ENCODE peak calls at places on chromosomes 11 and 22, in ten cellular contexts. M is kidney; V is caudate nucleus; D is stimulated activated CD4-positive, alpha-beta T cell treated with anti-CD3 and anti-CD28 coated beads, Interleukin-12 subunit alpha, Interleukin-12 subunit beta, amount 100 ng/mL, for 48 hours; R is brain pericyte; X is fibroblast of lung; K is HepG2; S is amygdala; N is substantia nigra; Z is KG1. C is an unnamed sample.

GRCh38 chr22:39932918-39933649 is 27.1 kb upstream of the TMA7B start:
- DNase-seq in R (no peak), X (no peak), M (no peak), S (no peak), Z (no peak), D (peak; percentile 42), V (no peak), K (peak; percentile 29), N (no peak), C (peak; percentile 33)

GRCh38 chr11:86497310-86497709 is 122.6 kb downstream of the CCDC81 start:
- DNase-seq in K (no peak), X (peak; percentile 86), D (no peak), S (no peak), N (no peak), M (no peak), V (no peak), Z (no peak), R (no peak), C (no peak)

GRCh38 chr11:911031-911889 is 650 bp upstream of the CHID1 start:
- DNase-seq in M (peak; percentile 86), N (no peak), Z (peak; percentile 36), S (no peak), R (no peak), D (peak; percentile 15), V (no peak), K (no peak), X (peak; percentile 83), C (peak; percentile 39)

GRCh38 chr22:47452184-47452583 is 689.7 kb downstream of the TBC1D22A start:
- DNase-seq in M (no peak), X (no peak), V (no peak), S (no peak), R (no peak), Z (no peak), K (peak; percentile 53), N (no peak), D (no peak), C (no peak)

GRCh38 chr11:86514453-86514852 is 139.8 kb downstream of the CCDC81 start:
- DNase-seq in V (no peak), N (no peak), X (no peak), Z (no peak), D (no peak), K (no peak), S (no peak), R (no peak), M (no peak), C (no peak)

GRCh38 chr11:126837581-126837980 is 163.0 kb downstream of the KIRREL3 start:
- DNase-seq in V (no peak), R (no peak), N (no peak), X (no peak), S (no peak), Z (no peak), M (no peak), K (no peak), D (no peak), C (no peak)

GRCh38 chr22:41302016-41302767 is 867 bp downstream of the ZC3H7B start:
- DNase-seq in V (no peak), S (no peak), K (no peak), D (no peak), R (no peak), X (peak; percentile 33), N (no peak), M (no peak), Z (no peak), C (no peak)

GRCh38 chr22:20434264-20434751 is 3.3 kb downstream of the SCARF2 start:
- DNase-seq in N (no peak), K (no peak), R (no peak), Z (no peak), V (no peak), S (no peak), M (peak; percentile 48), D (no peak), X (no peak), C (no peak)

GRCh38 chr22:27517361-27517760 is 284.2 kb downstream of the MN1 start:
- DNase-seq in Z (no peak), X (no peak), K (no peak), M (no peak), N (no peak), D (no peak), V (no peak), S (no peak), R (no peak), C (no peak)

GRCh38 chr22:29480512-29481264 is 670 bp downstream of the NEFH start:
- DNase-seq in X (peak; percentile 60), K (no peak), S (peak; percentile 24), V (peak; percentile 37), Z (no peak), R (peak; percentile 11), D (peak; percentile 28), M (no peak), N (peak; percentile 26), C (peak; percentile 12)

GRCh38 chr22:43417555-43417954 is 5.7 kb downstream of the MPPED1 start:
- DNase-seq in V (no peak), S (no peak), X (no peak), R (no peak), D (no peak), N (no peak), M (no peak), Z (no peak), K (no peak), C (no peak)

GRCh38 chr11:56160217-56160616 is at the start of gene OR8K5:
- DNase-seq in D (no peak), X (no peak), Z (no peak), R (no peak), M (no peak), N (no peak), S (no peak), V (no peak), K (no peak), C (no peak)

GRCh38 chr11:12556788-12557384 is 117.3 kb upstream of the TEAD1 start:
- DNase-seq in R (peak; percentile 44), K (peak; percentile 39), N (no peak), V (no peak), S (no peak), X (peak; percentile 98), M (peak; percentile 89), D (no peak), Z (no peak), C (no peak)

GRCh38 chr11:65609236-65609635 is 4.8 kb downstream of the MAP3K11 start:
- DNase-seq in K (no peak), S (no peak), N (no peak), D (no peak), Z (no peak), R (no peak), X (peak; percentile 17), V (no peak), M (no peak), C (no peak)

GRCh38 chr11:116871248-116871647 is 33.8 kb upstream of the APOA1 start:
- DNase-seq in D (no peak), M (no peak), S (no peak), N (no peak), V (no peak), K (no peak), Z (peak; percentile 34), R (no peak), X (peak; percentile 95), C (no peak)

GRCh38 chr11:74090701-74091100 is 80.1 kb downstream of the C2CD3 start:
- DNase-seq in V (no peak), R (no peak), K (peak; percentile 12), Z (no peak), N (no peak), D (no peak), M (no peak), S (no peak), X (peak; percentile 33), C (no peak)

GRCh38 chr11:20762112-20762511 is 92.7 kb downstream of the NELL1 start:
- DNase-seq in S (no peak), D (no peak), V (no peak), N (no peak), K (no peak), R (no peak), Z (no peak), M (no peak), X (no peak), C (no peak)

GRCh38 chr11:71940561-71941219 is 11.8 kb downstream of the RNF121 start:
- DNase-seq in M (no peak), X (peak; percentile 64), D (no peak), K (no peak), N (no peak), Z (no peak), V (no peak), R (no peak), S (no peak), C (no peak)

GRCh38 chr22:49968831-49969661 is 8.5 kb downstream of the PIM3 start:
- DNase-seq in R (no peak), X (no peak), K (no peak), D (no peak), N (no peak), V (no peak), S (no peak), Z (no peak), M (peak; percentile 82), C (no peak)

GRCh38 chr22:35592418-35592967 is 24.6 kb downstream of the MB start:
- DNase-seq in D (no peak), Z (no peak), S (no peak), K (no peak), X (no peak), R (no peak), V (no peak), N (no peak), M (no peak), C (no peak)

GRCh38 chr11:117924631-117925170 is 4.5 kb downstream of the TMPRSS13 start:
- DNase-seq in R (no peak), K (no peak), S (no peak), N (no peak), Z (no peak), M (peak; percentile 54), X (no peak), D (no peak), V (no peak), C (no peak)

GRCh38 chr22:46047841-46048595 is 71.1 kb upstream of the WNT7B start:
- DNase-seq in N (no peak), S (no peak), D (no peak), Z (no peak), K (no peak), V (no peak), R (no peak), X (no peak), M (peak; percentile 49), C (no peak)

GRCh38 chr11:45209904-45210699 is 63.7 kb downstream of the PRDM11 start:
- DNase-seq in V (peak; percentile 65), K (no peak), N (peak; percentile 24), X (peak; percentile 32), R (peak; percentile 53), S (peak; percentile 33), Z (no peak), M (peak; percentile 96), D (no peak), C (no peak)

GRCh38 chr11:117875397-117876048 is 935 bp downstream of the FXYD6 start:
- DNase-seq in Z (no peak), S (no peak), K (no peak), M (peak; percentile 74), X (no peak), D (no peak), R (no peak), N (no peak), V (no peak), C (no peak)

GRCh38 chr11:2355000-2355644 is 22.0 kb upstream of the CD81 start:
- DNase-seq in K (no peak), S (no peak), V (no peak), M (no peak), D (no peak), X (peak; percentile 14), N (no peak), R (no peak), Z (no peak), C (no peak)

GRCh38 chr11:72589802-72590761 is 84.1 kb downstream of the PDE2A start:
- DNase-seq in R (no peak), Z (no peak), M (peak; percentile 77), K (peak; percentile 48), X (peak; percentile 10), N (no peak), S (no peak), V (no peak), D (peak; percentile 21), C (peak; percentile 35)

GRCh38 chr11:3049430-3050243 is 7.6 kb downstream of the CARS1 start:
- DNase-seq in N (peak; percentile 78), R (peak; percentile 96), V (peak; percentile 87), S (peak; percentile 88), K (no peak), X (peak; percentile 97), D (peak; percentile 25), M (peak; percentile 93), Z (no peak), C (peak; percentile 89)

GRCh38 chr11:19792510-19792909 is 79.9 kb downstream of the NAV2 start:
- DNase-seq in V (no peak), K (no peak), S (no peak), M (no peak), Z (no peak), N (no peak), R (no peak), D (no peak), X (no peak), C (no peak)

C was measured in stimulated activated naive CD4-positive, alpha-beta T cell treated with Interleukin-2 at 50 U/mL for 16 hours.